ENCODE peak calls at places on chromosome 7, in ten cellular contexts. O, Q, L, Y, P, D, Z, S, A and V are unnamed samples.
A peak's percentile ranks its signal among the peaks of the same experiment; 100 is the strongest.

GRCh38 chr7:5699951-5700384 is 81.5 kb downstream of the RNF216 start:
- DNase-seq in O (no peak), Q (no peak), L (no peak), Y (no peak), P (peak; percentile 42), D (no peak), Z (peak; percentile 41), S (peak; percentile 25), A (peak; percentile 91), V (no peak)

GRCh38 chr7:36289833-36290661 is 99.6 kb upstream of the ANLN start:
- DNase-seq in O (no peak), Q (peak; percentile 98), L (no peak), Y (peak; percentile 99), P (no peak), D (no peak), Z (no peak), S (no peak), A (peak; percentile 40), V (peak; percentile 74)

GRCh38 chr7:73995330-73995729 is 32.6 kb upstream of the ELN start:
- DNase-seq in O (no peak), Q (peak; percentile 13), L (no peak), Y (no peak), P (no peak), D (no peak), Z (peak; percentile 86), S (no peak), A (no peak), V (no peak)

GRCh38 chr7:99372275-99373085 is 2.0 kb upstream of the ARPC1B start:
- DNase-seq in O (no peak), Q (no peak), L (no peak), Y (peak; percentile 97), P (no peak), D (no peak), Z (peak; percentile 47), S (peak; percentile 68), A (no peak), V (peak; percentile 63)

GRCh38 chr7:140003913-140004382 is 58.8 kb downstream of the PARP12 start:
- DNase-seq in O (peak; percentile 58), Q (peak; percentile 86), L (peak; percentile 40), Y (peak; percentile 43), P (peak; percentile 49), D (peak; percentile 15), Z (peak; percentile 75), S (peak; percentile 81), A (peak; percentile 77), V (peak; percentile 46)

GRCh38 chr7:122949186-122949585 is 46.3 kb downstream of the TAS2R16 start:
- DNase-seq in O (no peak), Q (no peak), L (no peak), Y (no peak), P (no peak), D (no peak), Z (no peak), S (no peak), A (no peak), V (no peak)

GRCh38 chr7:101933685-101934084 is 116.3 kb downstream of the CUX1 start:
- DNase-seq in O (no peak), Q (no peak), L (no peak), Y (no peak), P (no peak), D (no peak), Z (no peak), S (no peak), A (peak; percentile 80), V (no peak)

GRCh38 chr7:158772916-158773315 is 56.4 kb downstream of the ESYT2 start:
- DNase-seq in O (no peak), Q (no peak), L (no peak), Y (no peak), P (no peak), D (no peak), Z (no peak), S (peak; percentile 19), A (no peak), V (no peak)

GRCh38 chr7:117673839-117674238 is 194.0 kb downstream of the CFTR start:
- DNase-seq in O (peak; percentile 56), Q (peak; percentile 71), L (no peak), Y (peak; percentile 7), P (peak; percentile 37), D (no peak), Z (peak; percentile 67), S (no peak), A (peak; percentile 63), V (no peak)

GRCh38 chr7:22610871-22611757 is 111.1 kb upstream of the STEAP1B start:
- DNase-seq in O (no peak), Q (no peak), L (no peak), Y (no peak), P (no peak), D (no peak), Z (peak; percentile 79), S (no peak), A (no peak), V (no peak)

GRCh38 chr7:27999829-28000228 is 180.8 kb downstream of the JAZF1 start:
- DNase-seq in O (no peak), Q (no peak), L (no peak), Y (no peak), P (peak; percentile 4), D (no peak), Z (no peak), S (no peak), A (no peak), V (no peak)

GRCh38 chr7:41045556-41046123 is 657.2 kb downstream of the INHBA start:
- DNase-seq in O (peak; percentile 18), Q (peak; percentile 87), L (no peak), Y (peak; percentile 3), P (peak; percentile 70), D (no peak), Z (no peak), S (peak; percentile 19), A (no peak), V (peak; percentile 46)

GRCh38 chr7:131288446-131288845 is 39.2 kb upstream of the MKLN1 start:
- DNase-seq in O (no peak), Q (no peak), L (no peak), Y (no peak), P (no peak), D (no peak), Z (no peak), S (no peak), A (no peak), V (no peak)

GRCh38 chr7:131281649-131282048 is 46.0 kb upstream of the MKLN1 start:
- DNase-seq in O (no peak), Q (no peak), L (no peak), Y (no peak), P (no peak), D (no peak), Z (no peak), S (no peak), A (no peak), V (no peak)

GRCh38 chr7:131289051-131289450 is 38.6 kb upstream of the MKLN1 start:
- DNase-seq in O (no peak), Q (no peak), L (no peak), Y (no peak), P (no peak), D (no peak), Z (no peak), S (no peak), A (no peak), V (no peak)

GRCh38 chr7:131284702-131285419 is 42.8 kb upstream of the MKLN1 start:
- DNase-seq in O (peak; percentile 11), Q (no peak), L (peak; percentile 24), Y (no peak), P (peak; percentile 66), D (no peak), Z (no peak), S (peak; percentile 54), A (no peak), V (no peak)

DNA sequence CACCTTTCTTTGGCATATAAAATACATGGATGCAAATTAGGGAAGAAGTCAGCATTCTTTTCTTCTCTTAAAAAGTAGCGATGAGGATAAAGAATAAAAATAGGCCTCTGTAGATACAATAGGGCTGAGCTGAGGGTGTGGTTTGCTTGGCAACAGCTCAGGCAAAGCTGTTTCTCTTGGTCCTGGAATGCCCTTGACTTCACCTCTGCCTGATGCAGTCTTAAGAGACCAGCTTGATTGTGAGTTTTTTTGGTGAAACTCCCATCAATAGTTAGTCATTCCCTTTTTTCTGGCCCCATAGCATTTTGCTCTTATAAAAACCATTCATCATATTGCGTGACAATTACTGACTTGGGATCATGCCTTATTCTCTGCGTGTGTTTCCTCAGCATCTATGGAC is 42.1 kb upstream of the MKLN1 start:
- DNase-seq in O (no peak), Q (no peak), L (no peak), Y (no peak), P (no peak), D (no peak), Z (no peak), S (no peak), A (no peak), V (no peak)
- H3K9ac ChIP-seq in O (no peak overlapping the region), Q (no peak overlapping the region), L (no peak overlapping the region), Y (no peak overlapping the region), P (no peak overlapping the region), D (no peak overlapping the region), Z (no peak overlapping the region), S (no peak overlapping the region), A (no peak overlapping the region), V (no peak overlapping the region)

GRCh38 chr7:10121641-10122040 is 852.0 kb upstream of the PHF14 start:
- DNase-seq in O (peak; percentile 63), Q (no peak), L (peak; percentile 12), Y (no peak), P (no peak), D (no peak), Z (no peak), S (peak; percentile 35), A (no peak), V (no peak)
- H3K4me3 ChIP-seq in O (no peak overlapping the region), Q (no peak overlapping the region), L (no peak overlapping the region), Y (no peak overlapping the region), P (no peak overlapping the region), D (no peak overlapping the region), Z (no peak overlapping the region), S (no peak overlapping the region), A (no peak overlapping the region), V (no peak overlapping the region)

DNA sequence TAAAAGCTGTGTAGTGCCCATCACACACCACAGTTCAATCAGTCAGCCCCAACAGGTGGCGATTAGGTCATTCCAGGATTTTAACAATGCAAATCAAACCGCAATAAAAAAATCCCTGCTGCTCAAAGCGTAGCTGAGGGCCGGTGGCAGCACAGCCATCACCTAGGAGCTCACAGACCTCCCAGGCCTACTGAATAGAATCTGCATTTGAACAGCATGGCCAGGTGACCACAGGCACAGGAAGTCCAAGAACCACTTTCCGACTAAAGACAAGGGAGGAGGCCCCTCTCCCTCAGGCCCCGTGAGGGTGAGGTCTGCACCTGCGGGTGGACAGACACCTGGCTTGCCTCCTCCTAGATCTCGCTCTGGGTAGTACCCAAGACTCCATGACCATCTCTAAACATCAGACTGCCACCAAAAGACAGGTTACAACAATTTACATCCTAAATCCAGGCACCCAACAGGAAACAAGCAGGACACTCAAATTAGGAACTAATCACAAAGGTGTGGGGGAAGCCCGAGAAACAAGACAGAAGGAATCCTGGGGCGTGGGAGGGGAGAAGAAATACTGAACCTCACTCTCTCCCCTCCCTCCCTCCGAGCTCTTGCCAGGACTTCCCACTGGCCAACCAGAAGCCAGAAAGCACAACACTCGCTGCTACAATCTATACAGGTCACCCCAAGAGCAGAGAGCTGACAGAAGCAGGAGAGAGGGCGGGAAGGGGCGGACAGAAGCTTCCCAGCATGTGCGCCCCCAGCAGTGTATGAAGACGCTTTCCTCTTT is 19.2 kb downstream of the GNA12 start:
- DNase-seq in O (no peak), Q (no peak), L (no peak), Y (no peak), P (no peak), D (peak; percentile 73), Z (peak; percentile 37), S (peak; percentile 40), A (peak; percentile 41), V (no peak)
- H3K9ac ChIP-seq in O (no peak overlapping the region), Q (no peak overlapping the region), L (no peak overlapping the region), Y (no peak overlapping the region), P (no peak overlapping the region), D (peak overlapping the region; percentile 48), Z (peak overlapping the region; percentile 27), S (peak overlapping the region; percentile 30), A (no peak overlapping the region), V (no peak overlapping the region)

GRCh38 chr7:18290865-18291264 is 204.7 kb upstream of the HDAC9 start:
- DNase-seq in O (no peak), Q (no peak), L (no peak), Y (no peak), P (no peak), D (no peak), Z (no peak), S (no peak), A (no peak), V (no peak)
- H3K4me3 ChIP-seq in O (no peak overlapping the region), Q (no peak overlapping the region), L (no peak overlapping the region), Y (no peak overlapping the region), P (no peak overlapping the region), D (no peak overlapping the region), Z (no peak overlapping the region), S (no peak overlapping the region), A (no peak overlapping the region), V (no peak overlapping the region)